ENCODE peak calls at places on chromosomes 2 and 18, in four cellular contexts. G is esophagus squamous epithelium, A is transverse colon, V is heart left ventricle. K is an unnamed sample. For H3K27me3, the result is how much of the 10 kb centered on the place peaks cover.

GRCh38 chr2:109236147-109236546 is 107.1 kb downstream of the SH3RF3 start:
- DNase-seq in G (no peak), A (no peak), V (no peak), K (no peak)

GRCh38 chr2:229407170-229407569 is 136.1 kb upstream of the PID1 start:
- DNase-seq in G (no peak), A (peak), V (peak), K (peak)

GRCh38 chr18:79186649-79187048 is 117.5 kb downstream of the ATP9B start:
- DNase-seq in G (no peak), A (no peak), V (no peak), K (no peak)

GRCh38 chr2:169046440-169047151 is 15.5 kb upstream of the ABCB11 start:
- DNase-seq in G (no peak), A (peak), V (no peak), K (no peak)

GRCh38 chr18:74395006-74395405 is 62.1 kb downstream of the DIPK1C start:
- DNase-seq in G (no peak), A (no peak), V (no peak), K (no peak)

GRCh38 chr2:128422571-128422970 is 103.9 kb upstream of the HS6ST1 start:
- DNase-seq in G (no peak), A (peak), V (no peak), K (no peak)

GRCh38 chr2:47334356-47335136 is 68.4 kb upstream of the MSH2 start:
- DNase-seq in G (no peak), A (no peak), V (peak), K (no peak)

GRCh38 chr2:190113000-190113399 is 50.5 kb upstream of the MSTN start:
- DNase-seq in G (no peak), A (no peak), V (no peak), K (no peak)

GRCh38 chr2:67234443-67234842 is 162.7 kb upstream of the ETAA1 start:
- DNase-seq in G (no peak), A (no peak), V (no peak), K (no peak)

GRCh38 chr2:9285921-9286320 is 79.3 kb downstream of the ASAP2 start:
- DNase-seq in G (no peak), A (no peak), V (no peak), K (no peak)

GRCh38 chr18:61702007-61702406 is 190.8 kb downstream of the RNF152 start:
- DNase-seq in G (no peak), A (no peak), V (no peak), K (no peak)

GRCh38 chr2:100796499-100797100 is 23.3 kb upstream of the NPAS2 start:
- DNase-seq in G (no peak), A (no peak), V (no peak), K (no peak)

GRCh38 chr2:233350708-233351107 is 3.6 kb upstream of the DGKD start:
- DNase-seq in G (no peak), A (peak), V (no peak), K (peak)

GRCh38 chr18:79697976-79698375 is 18.4 kb downstream of the CTDP1 start:
- DNase-seq in G (no peak), A (no peak), V (peak), K (no peak)

GRCh38 chr2:26585100-26585499 is 56.1 kb downstream of the CIB4 start:
- DNase-seq in G (no peak), A (no peak), V (no peak), K (no peak)

GRCh38 chr18:58867281-58867961 is 2.7 kb downstream of the ZNF532 start:
- DNase-seq in G (no peak), A (no peak), V (no peak), K (no peak)

GRCh38 chr2:112656679-112657078 is 10.9 kb downstream of the SLC20A1 start:
- DNase-seq in G (no peak), A (no peak), V (no peak), K (no peak)

GRCh38 chr18:55054591-55054990 is 95.3 kb upstream of the CCDC68 start:
- DNase-seq in G (no peak), A (no peak), V (no peak), K (no peak)

GRCh38 chr2:26792720-26793119 is 6.9 kb downstream of the CENPA start:
- DNase-seq in G (no peak), A (no peak), V (no peak), K (no peak)

GRCh38 chr18:23690505-23691068 is 1.3 kb downstream of the LAMA3 start:
- DNase-seq in G (no peak), A (no peak), V (no peak), K (no peak)

GRCh38 chr2:134324942-134325341 is 71.1 kb downstream of the MGAT5 start:
- DNase-seq in G (no peak), A (no peak), V (no peak), K (no peak)

GRCh38 chr2:207245526-207245925 is 79.8 kb upstream of the KLF7 start:
- DNase-seq in G (no peak), A (no peak), V (no peak), K (no peak)

GRCh38 chr2:227413371-227413770 is 25.6 kb upstream of the SCYGR1 start:
- DNase-seq in G (no peak), A (peak), V (no peak), K (no peak)

GRCh38 chr2:127074358-127074757 is 32.6 kb downstream of the BIN1 start:
- DNase-seq in G (no peak), A (no peak), V (no peak), K (no peak)

GRCh38 chr18:21194871-21195771 is 46.9 kb upstream of the GREB1L start:
- DNase-seq in G (no peak), A (no peak), V (no peak), K (no peak)

GRCh38 chr2:175621847-175622246 is 380.2 kb downstream of the LNPK start:
- DNase-seq in G (no peak), A (no peak), V (no peak), K (no peak)

GRCh38 chr18:55672574-55673361 is 84.8 kb upstream of the TCF4 start:
- DNase-seq in G (no peak), A (no peak), V (no peak), K (no peak)

GRCh38 chr2:15594291-15595256 is 2.9 kb downstream of the DDX1 start:
- DNase-seq in G (no peak), A (no peak), V (no peak), K (no peak)
- TF ChIP-seq POLR2A in G (no peak), A (no peak), V (no peak), K (no peak)

GRCh38 chr2:201196003-201196402 is 13.1 kb downstream of the CASP10 start:
- DNase-seq in G (no peak), A (no peak), V (no peak), K (no peak)

GRCh38 chr2:201195329-201195728 is 12.4 kb downstream of the CASP10 start:
- DNase-seq in G (no peak), A (no peak), V (no peak), K (no peak)

GRCh38 chr2:201194097-201194496 is 11.2 kb downstream of the CASP10 start:
- DNase-seq in G (no peak), A (no peak), V (no peak), K (no peak)

GRCh38 chr2:201188449-201188848 is 5.5 kb downstream of the CASP10 start:
- DNase-seq in G (no peak), A (no peak), V (no peak), K (no peak)

DNA sequence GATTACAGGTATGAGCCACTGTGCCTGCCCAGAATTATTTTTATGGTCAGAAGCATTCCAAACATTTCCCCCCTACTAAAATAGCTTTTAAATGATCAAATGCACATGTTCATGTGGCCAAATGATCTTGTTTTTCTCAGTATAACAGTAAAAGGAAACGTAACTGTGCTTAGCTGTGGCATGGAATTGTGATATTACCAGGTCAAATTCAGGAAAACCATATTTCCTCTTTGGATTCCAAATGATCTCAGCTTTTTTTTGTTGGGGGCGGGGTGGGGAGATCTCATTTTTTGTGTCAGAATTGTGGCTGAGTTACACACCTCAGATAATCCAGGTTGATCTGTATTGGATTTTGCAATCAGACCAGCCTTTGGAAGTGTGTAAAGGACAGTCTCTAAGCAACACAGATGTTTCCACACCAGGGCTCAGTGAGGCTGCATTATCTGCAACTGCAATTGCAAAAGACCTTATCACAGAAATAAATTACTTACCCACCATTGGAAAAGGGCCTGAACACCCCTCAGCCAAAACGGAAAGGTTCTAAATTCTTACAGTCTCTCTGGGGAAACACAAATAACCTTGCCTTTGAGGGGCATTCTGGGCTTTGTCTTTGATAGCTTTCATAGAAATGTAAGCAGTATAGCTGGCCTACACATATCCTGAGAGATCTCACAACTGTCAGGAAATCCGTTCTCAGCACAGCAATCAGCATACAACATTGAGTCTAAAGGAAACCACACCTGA is 8.4 kb downstream of the CASP10 start:
- DNase-seq in G (no peak), A (no peak), V (no peak), K (no peak)
- H3K4me3 ChIP-seq in G (no peak), A (no peak), V (no peak), K (no peak)

GRCh38 chr2:2793925-2794324 is 462.9 kb upstream of the MYT1L start:
- DNase-seq in G (no peak), A (no peak), V (no peak), K (no peak)
- H3K27me3 ChIP-seq in G (under half), A (under half), V (under half), K (under half)

DNA sequence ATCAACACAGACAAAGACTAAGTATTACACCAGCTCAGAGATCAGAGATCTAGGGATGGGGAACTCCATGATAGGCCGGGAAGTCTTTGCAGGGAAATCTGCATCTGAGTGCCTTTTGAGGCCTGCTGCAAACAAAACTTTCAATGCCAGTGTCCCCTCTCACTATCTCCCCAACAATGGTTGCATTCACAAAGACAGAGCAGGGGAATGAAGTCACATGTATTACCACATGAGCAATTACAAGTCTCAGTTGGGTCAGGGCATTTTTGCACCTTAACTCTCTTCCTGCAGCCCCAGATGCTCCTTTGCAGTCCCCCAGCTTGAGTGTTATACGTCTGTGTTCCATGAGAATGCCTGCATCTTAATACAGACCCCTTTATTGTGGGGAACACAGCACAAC is 1.8 kb upstream of the RNF144A start:
- DNase-seq in G (no peak), A (no peak), V (no peak), K (no peak)
- TF ChIP-seq POLR2A in G (no peak), A (no peak), V (no peak), K (no peak)

GRCh38 chr2:235501663-235502009 is 7.8 kb downstream of the AGAP1 start:
- DNase-seq in G (no peak), A (no peak), V (no peak), K (no peak)
- H3K4me3 ChIP-seq in G (no peak), A (no peak), V (peak), K (no peak)

GRCh38 chr2:70765507-70765906 is 2.5 kb downstream of the ADD2 start:
- DNase-seq in G (no peak), A (no peak), V (no peak), K (no peak)
- H3K27me3 ChIP-seq in G (under half), A (half or more), V (under half), K (under half)

GRCh38 chr18:44680271-44681038 is at the start of gene SETBP1:
- DNase-seq in G (peak), A (peak), V (peak), K (peak)
- TF ChIP-seq POLR2A in G (no peak), A (peak), V (no peak), K (no peak)

GRCh38 chr2:85275984-85276540 is 51.7 kb downstream of the TGOLN2 start:
- DNase-seq in G (no peak), A (no peak), V (no peak), K (no peak)
- H3K4me3 ChIP-seq in G (peak), A (no peak), V (peak), K (no peak)

DNA sequence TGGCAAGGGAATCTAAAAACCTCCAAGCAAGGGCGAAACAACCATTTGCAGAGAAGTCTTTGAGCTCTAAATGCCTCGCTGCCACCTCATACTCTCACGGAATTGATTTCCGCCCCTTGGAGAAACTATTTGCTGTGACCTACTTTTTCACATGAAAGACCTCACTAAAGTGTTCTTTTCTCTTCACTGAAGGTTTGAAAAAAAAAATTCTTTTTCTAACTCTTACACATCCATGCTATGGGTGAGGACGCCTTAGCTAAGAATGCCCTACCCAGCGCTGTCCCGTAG is 169.4 kb upstream of the FHL2 start:
- DNase-seq in G (no peak), A (no peak), V (no peak), K (no peak)
- H3K27me3 ChIP-seq in G (under half), A (under half), V (under half), K (under half)